ENCODE peak calls at places on chromosomes 13 and 19, in eight cellular contexts. One of them, this sample, is unnamed. For H3K4me1, the result is how much of the 10 kb centered on the place peaks cover.

GRCh38 chr13:114068723-114069322 is 63.6 kb downstream of the RASA3 start:
- DNase-seq in stomach: no peak
- DNase-seq in sigmoid colon: peak
- DNase-seq in suprapubic skin: peak
- DNase-seq in A549: peak
- DNase-seq in body of pancreas: no peak
- DNase-seq in uterus: peak
- DNase-seq in adrenal gland: no peak
- DNase-seq in this sample: peak

GRCh38 chr19:6064016-6064702 is 46.1 kb downstream of the RFX2 start:
- DNase-seq in suprapubic skin: peak
- DNase-seq in adrenal gland: peak
- DNase-seq in A549: peak
- DNase-seq in stomach: no peak
- DNase-seq in sigmoid colon: no peak
- DNase-seq in body of pancreas: peak
- DNase-seq in uterus: peak
- DNase-seq in this sample: no peak

GRCh38 chr13:36919206-36919832 is 719 bp downstream of the SMAD9 start:
- DNase-seq in stomach: peak
- DNase-seq in uterus: peak
- DNase-seq in body of pancreas: no peak
- DNase-seq in sigmoid colon: peak
- DNase-seq in suprapubic skin: no peak
- DNase-seq in adrenal gland: peak
- DNase-seq in A549: no peak
- DNase-seq in this sample: no peak

GRCh38 chr13:45055902-45056648 is 64.2 kb upstream of the GTF2F2 start:
- DNase-seq in adrenal gland: no peak
- DNase-seq in suprapubic skin: no peak
- DNase-seq in stomach: no peak
- DNase-seq in sigmoid colon: peak
- DNase-seq in uterus: peak
- DNase-seq in A549: no peak
- DNase-seq in body of pancreas: no peak
- DNase-seq in this sample: no peak

GRCh38 chr13:71760226-71760591 is 106.8 kb downstream of the DACH1 start:
- DNase-seq in adrenal gland: no peak
- DNase-seq in uterus: no peak
- DNase-seq in suprapubic skin: no peak
- DNase-seq in stomach: no peak
- DNase-seq in body of pancreas: no peak
- DNase-seq in sigmoid colon: no peak
- DNase-seq in A549: no peak
- DNase-seq in this sample: no peak

GRCh38 chr13:97141564-97142005 is 80.5 kb upstream of the MBNL2 start:
- DNase-seq in sigmoid colon: peak
- DNase-seq in adrenal gland: peak
- DNase-seq in body of pancreas: peak
- DNase-seq in suprapubic skin: peak
- DNase-seq in stomach: peak
- DNase-seq in uterus: peak
- DNase-seq in A549: peak
- DNase-seq in this sample: no peak

GRCh38 chr19:27993619-27994018 is 1219.3 kb downstream of the UQCRFS1 start:
- DNase-seq in adrenal gland: no peak
- DNase-seq in sigmoid colon: no peak
- DNase-seq in uterus: no peak
- DNase-seq in body of pancreas: no peak
- DNase-seq in stomach: no peak
- DNase-seq in suprapubic skin: no peak
- DNase-seq in A549: no peak
- DNase-seq in this sample: no peak

GRCh38 chr13:106182404-106182803 is 353.1 kb downstream of the EFNB2 start:
- DNase-seq in stomach: no peak
- DNase-seq in body of pancreas: no peak
- DNase-seq in A549: peak
- DNase-seq in adrenal gland: no peak
- DNase-seq in sigmoid colon: no peak
- DNase-seq in uterus: no peak
- DNase-seq in suprapubic skin: no peak
- DNase-seq in this sample: no peak

GRCh38 chr19:52603558-52604207 is 33.6 kb downstream of the ZNF701 start:
- DNase-seq in adrenal gland: no peak
- DNase-seq in sigmoid colon: no peak
- DNase-seq in stomach: no peak
- DNase-seq in suprapubic skin: no peak
- DNase-seq in uterus: no peak
- DNase-seq in A549: no peak
- DNase-seq in body of pancreas: no peak
- DNase-seq in this sample: no peak

GRCh38 chr13:97072297-97072696 is 78.0 kb upstream of the OXGR1 start:
- DNase-seq in body of pancreas: no peak
- DNase-seq in suprapubic skin: no peak
- DNase-seq in sigmoid colon: no peak
- DNase-seq in A549: no peak
- DNase-seq in uterus: no peak
- DNase-seq in stomach: no peak
- DNase-seq in adrenal gland: no peak
- DNase-seq in this sample: no peak

GRCh38 chr13:43880930-43881329 is 1.2 kb downstream of the LACC1 start:
- DNase-seq in body of pancreas: no peak
- DNase-seq in sigmoid colon: no peak
- DNase-seq in suprapubic skin: no peak
- DNase-seq in A549: no peak
- DNase-seq in adrenal gland: no peak
- DNase-seq in uterus: no peak
- DNase-seq in stomach: no peak
- DNase-seq in this sample: no peak

GRCh38 chr13:108272333-108272732 is 2.8 kb downstream of the TNFSF13B start:
- DNase-seq in sigmoid colon: no peak
- DNase-seq in stomach: no peak
- DNase-seq in A549: no peak
- DNase-seq in adrenal gland: no peak
- DNase-seq in body of pancreas: no peak
- DNase-seq in suprapubic skin: no peak
- DNase-seq in uterus: no peak
- DNase-seq in this sample: no peak

GRCh38 chr13:108267338-108267737 is 2.2 kb upstream of the TNFSF13B start:
- DNase-seq in suprapubic skin: no peak
- DNase-seq in uterus: no peak
- DNase-seq in sigmoid colon: no peak
- DNase-seq in A549: no peak
- DNase-seq in body of pancreas: no peak
- DNase-seq in stomach: no peak
- DNase-seq in adrenal gland: no peak
- DNase-seq in this sample: no peak

GRCh38 chr13:108270442-108270841 is 924 bp downstream of the TNFSF13B start:
- DNase-seq in A549: no peak
- DNase-seq in sigmoid colon: no peak
- DNase-seq in stomach: no peak
- DNase-seq in adrenal gland: no peak
- DNase-seq in body of pancreas: no peak
- DNase-seq in suprapubic skin: no peak
- DNase-seq in uterus: no peak
- DNase-seq in this sample: peak

GRCh38 chr13:108268713-108269112 is 805 bp upstream of the TNFSF13B start:
- DNase-seq in stomach: no peak
- DNase-seq in adrenal gland: no peak
- DNase-seq in uterus: no peak
- DNase-seq in suprapubic skin: no peak
- DNase-seq in sigmoid colon: no peak
- DNase-seq in body of pancreas: no peak
- DNase-seq in A549: no peak
- DNase-seq in this sample: no peak

DNA sequence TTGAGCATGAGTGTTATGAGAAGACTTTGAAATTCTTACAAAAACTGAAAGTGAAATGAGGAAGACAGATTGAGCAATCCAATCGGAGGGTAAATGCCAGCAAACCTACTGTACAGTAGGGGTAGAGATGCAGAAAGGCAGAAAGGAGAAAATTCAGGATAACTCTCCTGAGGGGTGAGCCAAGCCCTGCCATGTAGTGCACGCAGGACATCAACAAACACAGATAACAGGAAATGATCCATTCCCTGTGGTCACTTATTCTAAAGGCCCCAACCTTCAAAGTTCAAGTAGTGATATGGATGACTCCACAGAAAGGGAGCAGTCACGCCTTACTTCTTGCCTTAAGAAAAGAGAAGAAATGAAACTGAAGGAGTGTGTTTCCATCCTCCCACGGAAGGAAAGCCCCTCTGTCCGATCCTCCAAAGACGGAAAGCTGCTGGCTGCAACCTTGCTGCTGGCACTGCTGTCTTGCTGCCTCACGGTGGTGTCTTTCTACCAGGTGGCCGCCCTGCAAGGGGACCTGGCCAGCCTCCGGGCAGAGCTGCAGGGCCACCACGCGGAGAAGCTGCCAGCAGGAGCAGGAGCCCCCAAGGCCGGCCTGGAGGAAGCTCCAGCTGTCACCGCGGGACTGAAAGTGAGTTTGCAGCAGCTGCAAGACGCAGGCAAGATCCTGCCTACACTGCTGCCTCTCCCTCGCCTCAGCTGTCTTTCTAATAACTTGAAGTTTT is at the start of gene TNFSF13B:
- DNase-seq in body of pancreas: peak
- DNase-seq in adrenal gland: peak
- DNase-seq in A549: peak
- DNase-seq in stomach: peak
- DNase-seq in uterus: no peak
- DNase-seq in sigmoid colon: peak
- DNase-seq in suprapubic skin: no peak
- DNase-seq in this sample: peak
- TF ChIP-seq CTCF in body of pancreas: peak
- TF ChIP-seq CTCF in adrenal gland: no peak
- TF ChIP-seq CTCF in A549: no peak
- TF ChIP-seq CTCF in stomach: no peak
- TF ChIP-seq CTCF in uterus: no peak
- TF ChIP-seq CTCF in sigmoid colon: no peak
- TF ChIP-seq CTCF in suprapubic skin: no peak
- TF ChIP-seq CTCF in this sample: no peak

GRCh38 chr19:49579193-49579592 is 1.2 kb downstream of the NOSIP start:
- DNase-seq in sigmoid colon: no peak
- DNase-seq in A549: no peak
- DNase-seq in adrenal gland: no peak
- DNase-seq in uterus: no peak
- DNase-seq in stomach: no peak
- DNase-seq in body of pancreas: no peak
- DNase-seq in suprapubic skin: no peak
- DNase-seq in this sample: no peak

GRCh38 chr19:49583239-49583638 is 2.1 kb downstream of the PRRG2 start:
- DNase-seq in A549: no peak
- DNase-seq in stomach: no peak
- DNase-seq in uterus: no peak
- DNase-seq in sigmoid colon: no peak
- DNase-seq in adrenal gland: no peak
- DNase-seq in suprapubic skin: no peak
- DNase-seq in body of pancreas: no peak
- DNase-seq in this sample: no peak

GRCh38 chr19:49581007-49581508 is at the start of gene PRRG2:
- DNase-seq in uterus: peak
- DNase-seq in A549: no peak
- DNase-seq in stomach: peak
- DNase-seq in suprapubic skin: peak
- DNase-seq in sigmoid colon: no peak
- DNase-seq in body of pancreas: peak
- DNase-seq in adrenal gland: no peak
- DNase-seq in this sample: no peak

GRCh38 chr19:49579947-49580263 is 451 bp downstream of the NOSIP start:
- DNase-seq in uterus: no peak
- DNase-seq in A549: no peak
- DNase-seq in body of pancreas: no peak
- DNase-seq in stomach: no peak
- DNase-seq in suprapubic skin: no peak
- DNase-seq in sigmoid colon: no peak
- DNase-seq in adrenal gland: no peak
- DNase-seq in this sample: no peak

GRCh38 chr19:49580264-49581006 is at the start of gene NOSIP:
- DNase-seq in stomach: peak
- DNase-seq in adrenal gland: peak
- DNase-seq in suprapubic skin: peak
- DNase-seq in sigmoid colon: peak
- DNase-seq in A549: peak
- DNase-seq in uterus: peak
- DNase-seq in body of pancreas: peak
- DNase-seq in this sample: peak
- TF ChIP-seq POLR2A in stomach: peak
- TF ChIP-seq POLR2A in adrenal gland: peak
- TF ChIP-seq POLR2A in suprapubic skin: no peak
- TF ChIP-seq POLR2A in sigmoid colon: peak
- TF ChIP-seq POLR2A in A549: peak
- TF ChIP-seq POLR2A in uterus: peak
- TF ChIP-seq POLR2A in body of pancreas: peak
- TF ChIP-seq POLR2A in this sample: peak

GRCh38 chr19:53871448-53871847 is 3.8 kb downstream of the MYADM start:
- DNase-seq in uterus: no peak
- DNase-seq in suprapubic skin: no peak
- DNase-seq in sigmoid colon: no peak
- DNase-seq in adrenal gland: no peak
- DNase-seq in A549: no peak
- DNase-seq in stomach: no peak
- DNase-seq in body of pancreas: no peak
- DNase-seq in this sample: no peak
- H3K4me1 ChIP-seq in uterus: under half
- H3K4me1 ChIP-seq in suprapubic skin: half or more
- H3K4me1 ChIP-seq in sigmoid colon: half or more
- H3K4me1 ChIP-seq in adrenal gland: under half
- H3K4me1 ChIP-seq in A549: under half
- H3K4me1 ChIP-seq in stomach: half or more
- H3K4me1 ChIP-seq in body of pancreas: under half
- H3K4me1 ChIP-seq in this sample: half or more

DNA sequence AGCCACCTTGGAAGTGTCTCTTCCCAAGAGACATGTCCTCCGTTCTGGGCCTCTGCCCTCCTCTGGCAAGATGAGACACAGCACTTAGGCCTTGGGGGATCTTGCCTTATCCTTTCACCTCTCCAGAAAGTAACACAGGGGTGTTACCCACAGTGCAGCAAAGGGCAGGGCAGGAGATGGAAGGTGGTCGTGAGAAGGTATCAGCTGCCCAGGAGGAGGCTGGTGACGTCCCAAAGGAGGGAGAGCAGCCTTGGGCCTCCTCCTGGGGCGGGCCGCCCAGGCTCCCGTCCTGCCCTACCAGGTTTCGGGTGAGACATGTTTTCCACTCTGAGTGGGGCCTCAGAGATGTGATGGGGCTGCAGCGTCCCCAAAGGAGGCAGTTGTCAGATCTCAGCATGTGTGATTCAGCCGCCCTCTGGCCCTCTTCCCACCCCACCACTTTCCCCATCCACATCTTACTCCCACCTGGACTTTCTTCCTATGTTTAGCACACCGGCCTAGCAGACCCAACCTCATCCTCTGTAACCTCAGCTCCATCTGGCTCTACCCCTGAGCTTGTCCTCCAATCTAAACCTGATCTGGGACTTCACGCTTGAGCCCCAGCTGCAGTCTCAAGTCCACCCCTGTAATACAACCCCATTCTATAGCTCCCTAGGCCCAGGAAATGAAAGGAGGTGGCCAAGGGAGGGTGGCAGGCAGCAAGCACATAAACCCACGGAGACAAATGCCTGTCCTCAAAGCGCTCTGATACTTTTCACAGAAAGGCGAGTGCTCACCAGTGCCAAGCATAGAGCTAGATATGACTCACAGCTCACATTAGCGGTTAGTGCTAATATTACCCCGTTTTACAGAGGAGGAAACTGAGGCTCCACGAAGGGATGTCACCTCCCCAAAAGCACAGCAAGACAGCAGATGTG is 9.3 kb downstream of the POU2F2 start:
- DNase-seq in suprapubic skin: no peak
- DNase-seq in A549: no peak
- DNase-seq in adrenal gland: no peak
- DNase-seq in body of pancreas: no peak
- DNase-seq in uterus: no peak
- DNase-seq in stomach: no peak
- DNase-seq in sigmoid colon: no peak
- DNase-seq in this sample: no peak
- TF ChIP-seq CTCF in suprapubic skin: no peak
- TF ChIP-seq CTCF in A549: no peak
- TF ChIP-seq CTCF in adrenal gland: no peak
- TF ChIP-seq CTCF in body of pancreas: no peak
- TF ChIP-seq CTCF in uterus: no peak
- TF ChIP-seq CTCF in stomach: no peak
- TF ChIP-seq CTCF in sigmoid colon: no peak
- TF ChIP-seq CTCF in this sample: no peak

This sample was measured in spleen.